ENCODE peak calls at places on chromosomes 4 and X, in seven cellular contexts. W is esophagus muscularis mucosa, Q is lower lobe of right lung, E is transverse colon, K is K562, I is fibroblast of lung, Y is DND-41. H is an unnamed sample.

GRCh38 chr4:15498356-15498755 is 28.7 kb downstream of the CC2D2A start:
- DNase-seq in Y (no peak), E (no peak), K (no peak), I (no peak), Q (no peak), W (no peak), H (no peak)

GRCh38 chrX:77003956-77004355 is 443.2 kb upstream of the FGF16 start:
- DNase-seq in K (no peak), E (no peak), Y (peak; percentile 20), W (no peak), Q (no peak), I (peak; percentile 83), H (no peak)

GRCh38 chrX:30196322-30196721 is 19.0 kb upstream of the MAGEB2 start:
- DNase-seq in Q (no peak), E (no peak), I (peak; percentile 4), K (peak; percentile 38), W (no peak), Y (no peak), H (no peak)

GRCh38 chrX:30649859-30650258 is 3.4 kb upstream of the GK start:
- DNase-seq in Y (no peak), K (no peak), E (no peak), I (no peak), W (no peak), Q (no peak), H (no peak)

GRCh38 chr4:27215421-27215820 is 354.8 kb downstream of the STIM2 start:
- DNase-seq in Y (no peak), E (no peak), I (no peak), Q (no peak), K (no peak), W (no peak), H (no peak)

GRCh38 chr4:87093443-87094123 is 126.8 kb downstream of the KLHL8 start:
- DNase-seq in I (peak; percentile 58), Q (no peak), W (no peak), E (no peak), Y (peak; percentile 54), K (peak; percentile 67), H (no peak)

GRCh38 chr4:55615008-55615407 is 21.1 kb downstream of the NMU start:
- DNase-seq in K (peak; percentile 16), Y (no peak), W (no peak), E (no peak), I (no peak), Q (no peak), H (no peak)

GRCh38 chr4:88533088-88533790 is 9.7 kb upstream of the PYURF start:
- DNase-seq in I (peak; percentile 79), Q (no peak), K (no peak), W (no peak), E (no peak), Y (no peak), H (no peak)

GRCh38 chr4:13933163-13933562 is 305.6 kb upstream of the BOD1L1 start:
- DNase-seq in E (no peak), K (no peak), I (peak; percentile 64), Y (no peak), Q (no peak), W (no peak), H (no peak)

GRCh38 chrX:132119821-132120220 is 8.0 kb downstream of the FRMD7 start:
- DNase-seq in E (no peak), Q (no peak), Y (no peak), I (no peak), K (no peak), W (no peak), H (no peak)

GRCh38 chr4:41257257-41257900 is 651 bp downstream of the UCHL1 start:
- DNase-seq in Q (peak; percentile 61), Y (no peak), W (no peak), I (peak; percentile 61), K (no peak), E (peak; percentile 64), H (no peak)

GRCh38 chr4:11397146-11397545 is 31.5 kb downstream of the HS3ST1 start:
- DNase-seq in Y (no peak), E (no peak), Q (no peak), I (no peak), K (no peak), W (no peak), H (no peak)

GRCh38 chr4:80189581-80189955 is 7.7 kb upstream of the PRDM8 start:
- DNase-seq in K (no peak), I (no peak), Q (no peak), W (no peak), E (no peak), Y (no peak), H (no peak)

GRCh38 chrX:132180929-132181328 is 38.3 kb downstream of the RAP2C start:
- DNase-seq in Q (no peak), Y (no peak), E (no peak), W (no peak), I (no peak), K (no peak), H (no peak)

GRCh38 chr4:112410364-112410763 is 105.6 kb downstream of the NEUROG2 start:
- DNase-seq in Y (no peak), Q (no peak), E (no peak), K (no peak), I (no peak), W (no peak), H (no peak)

GRCh38 chr4:13627185-13627605 is 330 bp downstream of the BOD1L1 start:
- DNase-seq in W (no peak), Q (peak; percentile 58), K (no peak), Y (peak; percentile 41), I (peak; percentile 19), E (peak; percentile 14), H (no peak)

GRCh38 chr4:31467781-31468180 is 747.6 kb downstream of the PCDH7 start:
- DNase-seq in Y (no peak), E (no peak), K (no peak), Q (no peak), W (no peak), I (peak; percentile 27), H (no peak)

GRCh38 chr4:109826719-109827118 is 1.1 kb upstream of the RRH start:
- DNase-seq in W (no peak), Y (no peak), E (no peak), K (peak; percentile 19), Q (no peak), I (peak; percentile 12), H (no peak)
- TF ChIP-seq CTCF in W (peak; percentile 58), Y (peak; percentile 65), E (peak; percentile 49), K (peak; percentile 24), Q (peak; percentile 54), I (no peak), H (peak; percentile 11)

DNA sequence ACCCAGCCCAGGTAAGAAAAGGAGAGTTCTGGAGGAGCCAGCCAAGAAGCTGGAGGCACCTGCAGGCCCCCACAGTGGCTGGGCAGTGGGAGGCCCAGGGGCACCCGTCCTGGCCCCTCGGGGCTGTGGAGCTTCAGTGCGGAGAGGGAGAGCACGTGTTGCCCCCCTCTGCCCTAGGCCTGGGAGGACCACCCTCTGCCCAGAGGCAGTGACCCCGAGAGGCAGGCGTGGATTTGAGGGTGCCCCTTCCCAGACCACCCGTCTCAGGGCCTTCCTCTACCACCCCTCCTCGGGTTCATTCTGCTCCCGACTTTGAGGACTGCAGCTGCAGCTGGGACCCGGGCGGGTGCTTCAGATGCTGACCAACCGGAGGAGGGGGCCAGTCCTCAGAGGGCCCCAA is 12.1 kb upstream of the HGFAC start:
- DNase-seq in Y (no peak), I (no peak), Q (no peak), K (no peak), W (no peak), E (no peak), H (no peak)
- H3K36me3 ChIP-seq in Y (no peaks in the 10 kb centered on the region), I (no peaks in the 10 kb centered on the region), Q (peaks cover 72% of the 10 kb centered on the region), K (no peaks in the 10 kb centered on the region), W (peaks cover 8% of the 10 kb centered on the region), E (no peaks in the 10 kb centered on the region), H (no peaks in the 10 kb centered on the region)

GRCh38 chr4:42401171-42401570 is 3.9 kb downstream of the SHISA3 start:
- DNase-seq in Y (no peak), E (no peak), Q (no peak), K (no peak), I (no peak), W (no peak), H (no peak)

GRCh38 chr4:42399393-42399792 is 2.1 kb downstream of the SHISA3 start:
- DNase-seq in W (no peak), K (no peak), Q (no peak), E (no peak), Y (no peak), I (no peak), H (no peak)

GRCh38 chr4:42398448-42399355 is 1.4 kb downstream of the SHISA3 start:
- DNase-seq in W (no peak), Q (no peak), E (no peak), K (no peak), Y (no peak), I (no peak), H (no peak)

GRCh38 chr4:42404001-42404400 is 6.7 kb downstream of the SHISA3 start:
- DNase-seq in I (no peak), Q (no peak), K (peak; percentile 18), Y (no peak), W (no peak), E (no peak), H (no peak)
- TF ChIP-seq CTCF in I (no peak), Q (no peak), K (peak; percentile 31), Y (no peak), W (no peak), E (no peak), H (no peak)

DNA sequence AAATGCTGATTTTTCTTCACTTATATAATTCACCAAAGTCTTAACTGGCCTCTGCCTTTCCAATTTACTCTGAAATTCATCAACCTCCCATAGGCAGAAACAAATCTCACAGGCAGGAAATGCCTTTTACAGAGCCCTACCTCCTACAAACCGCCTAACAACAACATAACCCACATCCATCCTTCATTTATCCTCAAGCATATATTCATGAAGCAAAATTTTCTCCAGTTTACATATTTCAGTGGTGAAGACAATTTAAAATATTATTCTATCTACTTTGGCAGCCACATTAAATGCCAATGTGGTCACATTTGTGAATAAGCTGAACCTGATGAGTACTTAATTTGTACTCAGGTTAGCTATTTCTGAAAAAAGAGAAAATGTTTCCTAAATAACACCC is 30.3 kb downstream of the SEPSECS start:
- DNase-seq in Q (no peak), E (no peak), W (no peak), K (no peak), Y (no peak), I (peak; percentile 71), H (no peak)
- H3K36me3 ChIP-seq in Q (peaks cover 21% of the 10 kb centered on the region), E (no peaks in the 10 kb centered on the region), W (no peaks in the 10 kb centered on the region), K (peaks cover 4% of the 10 kb centered on the region), Y (peaks cover 5% of the 10 kb centered on the region), I (no peaks in the 10 kb centered on the region), H (peaks cover 4% of the 10 kb centered on the region)

GRCh38 chrX:110338850-110339373 is 19.7 kb upstream of the RTL9 start:
- DNase-seq in Y (no peak), E (no peak), K (no peak), Q (no peak), W (no peak), I (no peak), H (no peak)
- TF ChIP-seq CTCF in Y (no peak), E (no peak), K (no peak), Q (no peak), W (no peak), I (no peak), H (no peak)

GRCh38 chr4:183702492-183702891 is 43.4 kb downstream of the TRAPPC11 start:
- DNase-seq in Q (no peak), I (no peak), W (no peak), E (no peak), K (no peak), Y (no peak), H (no peak)
- H3K36me3 ChIP-seq in Q (peaks cover 95% of the 10 kb centered on the region), I (peaks cover 6% of the 10 kb centered on the region), W (peaks cover 64% of the 10 kb centered on the region), E (no peaks in the 10 kb centered on the region), K (peaks cover 62% of the 10 kb centered on the region), Y (peaks cover 78% of the 10 kb centered on the region), H (no peaks in the 10 kb centered on the region)

GRCh38 chr4:68076194-68076593 is 53.5 kb downstream of the TMPRSS11F start:
- DNase-seq in E (no peak), Q (no peak), I (no peak), W (no peak), K (peak; percentile 11), Y (no peak), H (no peak)
- TF ChIP-seq CTCF in E (no peak), Q (no peak), I (no peak), W (no peak), K (no peak), Y (no peak), H (no peak)